ENCODE peak calls at places on chromosomes 3 and 15, in six cellular contexts. One of them, this sample, is unnamed.

GRCh38 chr15:57377478-57377847 is 1.2 kb downstream of the CGNL1 start:
- DNase-seq in T-helper 1 cell: no peak
- DNase-seq in cardiac muscle cell: no peak
- DNase-seq in CD4-positive, CD25-positive, alpha-beta regulatory T cell: no peak
- DNase-seq in H7: peak
- DNase-seq in dorsolateral prefrontal cortex: no peak
- DNase-seq in this sample: no peak

GRCh38 chr15:28921925-28922711 is 36.3 kb downstream of the APBA2 start:
- DNase-seq in T-helper 1 cell: no peak
- DNase-seq in cardiac muscle cell: no peak
- DNase-seq in CD4-positive, CD25-positive, alpha-beta regulatory T cell: no peak
- DNase-seq in H7: peak
- DNase-seq in dorsolateral prefrontal cortex: peak
- DNase-seq in this sample: no peak

GRCh38 chr3:115877647-115877934 is 254.3 kb downstream of the GAP43 start:
- DNase-seq in T-helper 1 cell: no peak
- DNase-seq in cardiac muscle cell: peak
- DNase-seq in CD4-positive, CD25-positive, alpha-beta regulatory T cell: no peak
- DNase-seq in H7: no peak
- DNase-seq in dorsolateral prefrontal cortex: no peak
- DNase-seq in this sample: no peak

GRCh38 chr15:87416591-87417257 is 839.8 kb downstream of the NTRK3 start:
- DNase-seq in T-helper 1 cell: no peak
- DNase-seq in cardiac muscle cell: no peak
- DNase-seq in CD4-positive, CD25-positive, alpha-beta regulatory T cell: no peak
- DNase-seq in H7: no peak
- DNase-seq in dorsolateral prefrontal cortex: no peak
- DNase-seq in this sample: no peak

GRCh38 chr3:107412376-107412775 is 35.1 kb downstream of the CCDC54 start:
- DNase-seq in T-helper 1 cell: no peak
- DNase-seq in cardiac muscle cell: peak
- DNase-seq in CD4-positive, CD25-positive, alpha-beta regulatory T cell: no peak
- DNase-seq in H7: no peak
- DNase-seq in dorsolateral prefrontal cortex: no peak
- DNase-seq in this sample: no peak

GRCh38 chr3:131995936-131996335 is 38.9 kb downstream of the CPNE4 start:
- DNase-seq in T-helper 1 cell: no peak
- DNase-seq in cardiac muscle cell: peak
- DNase-seq in CD4-positive, CD25-positive, alpha-beta regulatory T cell: no peak
- DNase-seq in H7: no peak
- DNase-seq in dorsolateral prefrontal cortex: no peak
- DNase-seq in this sample: no peak

GRCh38 chr15:90232941-90233700 is 620 bp downstream of the CIB1 start:
- DNase-seq in T-helper 1 cell: peak
- DNase-seq in cardiac muscle cell: peak
- DNase-seq in CD4-positive, CD25-positive, alpha-beta regulatory T cell: peak
- DNase-seq in H7: peak
- DNase-seq in dorsolateral prefrontal cortex: no peak
- DNase-seq in this sample: no peak

GRCh38 chr15:67707520-67708283 is 117.6 kb upstream of the SKOR1 start:
- DNase-seq in T-helper 1 cell: no peak
- DNase-seq in cardiac muscle cell: no peak
- DNase-seq in CD4-positive, CD25-positive, alpha-beta regulatory T cell: no peak
- DNase-seq in H7: peak
- DNase-seq in dorsolateral prefrontal cortex: no peak
- DNase-seq in this sample: no peak

GRCh38 chr15:89330119-89330518 is 4.5 kb downstream of the POLG start:
- DNase-seq in T-helper 1 cell: no peak
- DNase-seq in cardiac muscle cell: no peak
- DNase-seq in CD4-positive, CD25-positive, alpha-beta regulatory T cell: no peak
- DNase-seq in H7: no peak
- DNase-seq in dorsolateral prefrontal cortex: no peak
- DNase-seq in this sample: no peak

GRCh38 chr3:142152349-142152748 is 3.0 kb upstream of the TFDP2 start:
- DNase-seq in T-helper 1 cell: no peak
- DNase-seq in cardiac muscle cell: no peak
- DNase-seq in CD4-positive, CD25-positive, alpha-beta regulatory T cell: peak
- DNase-seq in H7: peak
- DNase-seq in dorsolateral prefrontal cortex: no peak
- DNase-seq in this sample: no peak

GRCh38 chr3:194830401-194830800 is 144.7 kb downstream of the FAM43A start:
- DNase-seq in T-helper 1 cell: no peak
- DNase-seq in cardiac muscle cell: no peak
- DNase-seq in CD4-positive, CD25-positive, alpha-beta regulatory T cell: no peak
- DNase-seq in H7: no peak
- DNase-seq in dorsolateral prefrontal cortex: no peak
- DNase-seq in this sample: no peak

GRCh38 chr3:100238599-100238998 is 22.2 kb upstream of the TBC1D23 start:
- DNase-seq in T-helper 1 cell: no peak
- DNase-seq in cardiac muscle cell: no peak
- DNase-seq in CD4-positive, CD25-positive, alpha-beta regulatory T cell: no peak
- DNase-seq in H7: no peak
- DNase-seq in dorsolateral prefrontal cortex: no peak
- DNase-seq in this sample: no peak

GRCh38 chr3:151856106-151856505 is 17.3 kb upstream of the SUCNR1 start:
- DNase-seq in T-helper 1 cell: no peak
- DNase-seq in cardiac muscle cell: no peak
- DNase-seq in CD4-positive, CD25-positive, alpha-beta regulatory T cell: no peak
- DNase-seq in H7: no peak
- DNase-seq in dorsolateral prefrontal cortex: no peak
- DNase-seq in this sample: no peak

GRCh38 chr3:136544532-136544931 is 207.6 kb downstream of the STAG1 start:
- DNase-seq in T-helper 1 cell: no peak
- DNase-seq in cardiac muscle cell: peak
- DNase-seq in CD4-positive, CD25-positive, alpha-beta regulatory T cell: no peak
- DNase-seq in H7: no peak
- DNase-seq in dorsolateral prefrontal cortex: no peak
- DNase-seq in this sample: no peak

GRCh38 chr3:194100856-194101390 is 35.0 kb upstream of the HES1 start:
- DNase-seq in T-helper 1 cell: no peak
- DNase-seq in cardiac muscle cell: no peak
- DNase-seq in CD4-positive, CD25-positive, alpha-beta regulatory T cell: no peak
- DNase-seq in H7: no peak
- DNase-seq in dorsolateral prefrontal cortex: no peak
- DNase-seq in this sample: no peak

GRCh38 chr3:183287301-183287971 is 34.4 kb downstream of the B3GNT5 start:
- DNase-seq in T-helper 1 cell: no peak
- DNase-seq in cardiac muscle cell: peak
- DNase-seq in CD4-positive, CD25-positive, alpha-beta regulatory T cell: no peak
- DNase-seq in H7: no peak
- DNase-seq in dorsolateral prefrontal cortex: no peak
- DNase-seq in this sample: no peak

GRCh38 chr3:150411971-150412370 is 3.9 kb downstream of the TSC22D2 start:
- DNase-seq in T-helper 1 cell: no peak
- DNase-seq in cardiac muscle cell: peak
- DNase-seq in CD4-positive, CD25-positive, alpha-beta regulatory T cell: no peak
- DNase-seq in H7: no peak
- DNase-seq in dorsolateral prefrontal cortex: no peak
- DNase-seq in this sample: no peak

GRCh38 chr3:76886761-76887500 is 153.0 kb upstream of the ROBO2 start:
- DNase-seq in T-helper 1 cell: no peak
- DNase-seq in cardiac muscle cell: no peak
- DNase-seq in CD4-positive, CD25-positive, alpha-beta regulatory T cell: no peak
- DNase-seq in H7: no peak
- DNase-seq in dorsolateral prefrontal cortex: no peak
- DNase-seq in this sample: no peak

GRCh38 chr3:153357436-153357835 is 195.4 kb downstream of the RAP2B start:
- DNase-seq in T-helper 1 cell: no peak
- DNase-seq in cardiac muscle cell: no peak
- DNase-seq in CD4-positive, CD25-positive, alpha-beta regulatory T cell: no peak
- DNase-seq in H7: no peak
- DNase-seq in dorsolateral prefrontal cortex: no peak
- DNase-seq in this sample: no peak

GRCh38 chr3:33377931-33378330 is 62.3 kb downstream of the UBP1 start:
- DNase-seq in T-helper 1 cell: no peak
- DNase-seq in cardiac muscle cell: peak
- DNase-seq in CD4-positive, CD25-positive, alpha-beta regulatory T cell: no peak
- DNase-seq in H7: no peak
- DNase-seq in dorsolateral prefrontal cortex: no peak
- DNase-seq in this sample: no peak

GRCh38 chr3:126347543-126348161 is 9.6 kb downstream of the KLF15 start:
- DNase-seq in T-helper 1 cell: no peak
- DNase-seq in cardiac muscle cell: no peak
- DNase-seq in CD4-positive, CD25-positive, alpha-beta regulatory T cell: no peak
- DNase-seq in H7: no peak
- DNase-seq in dorsolateral prefrontal cortex: peak
- DNase-seq in this sample: no peak

GRCh38 chr3:36166477-36166876 is 213.8 kb upstream of the STAC start:
- DNase-seq in T-helper 1 cell: no peak
- DNase-seq in cardiac muscle cell: no peak
- DNase-seq in CD4-positive, CD25-positive, alpha-beta regulatory T cell: no peak
- DNase-seq in H7: no peak
- DNase-seq in dorsolateral prefrontal cortex: no peak
- DNase-seq in this sample: no peak

GRCh38 chr3:38532529-38532928 is 36.4 kb downstream of the EXOG start:
- DNase-seq in T-helper 1 cell: no peak
- DNase-seq in cardiac muscle cell: no peak
- DNase-seq in CD4-positive, CD25-positive, alpha-beta regulatory T cell: no peak
- DNase-seq in H7: no peak
- DNase-seq in dorsolateral prefrontal cortex: no peak
- DNase-seq in this sample: no peak

GRCh38 chr3:25904248-25904647 is 114.4 kb downstream of the OXSM start:
- DNase-seq in T-helper 1 cell: no peak
- DNase-seq in cardiac muscle cell: no peak
- DNase-seq in CD4-positive, CD25-positive, alpha-beta regulatory T cell: no peak
- DNase-seq in H7: peak
- DNase-seq in dorsolateral prefrontal cortex: no peak
- DNase-seq in this sample: no peak

GRCh38 chr3:57397175-57398026 is 104.9 kb upstream of the ASB14 start:
- DNase-seq in T-helper 1 cell: peak
- DNase-seq in cardiac muscle cell: peak
- DNase-seq in CD4-positive, CD25-positive, alpha-beta regulatory T cell: peak
- DNase-seq in H7: peak
- DNase-seq in dorsolateral prefrontal cortex: no peak
- DNase-seq in this sample: peak

GRCh38 chr15:71080705-71081104 is 34.6 kb upstream of the THSD4 start:
- DNase-seq in T-helper 1 cell: no peak
- DNase-seq in cardiac muscle cell: peak
- DNase-seq in CD4-positive, CD25-positive, alpha-beta regulatory T cell: no peak
- DNase-seq in H7: no peak
- DNase-seq in dorsolateral prefrontal cortex: no peak
- DNase-seq in this sample: no peak